ENCODE peak calls at places on chromosomes 6 and 20, in four cellular contexts. L is GM12878, H is HepG2, M is K562. N is an unnamed sample.

GRCh38 chr6:16523550-16524379 is 237.5 kb downstream of the ATXN1 start:
- DNase-seq in M (no peak), H (no peak), L (no peak), N (no peak)

GRCh38 chr6:107700016-107700335 is 124.1 kb downstream of the SCML4 start:
- DNase-seq in M (no peak), H (no peak), L (no peak), N (no peak)

GRCh38 chr20:112396-112795 is 24.9 kb downstream of the DEFB125 start:
- DNase-seq in L (no peak), M (no peak), H (no peak), N (no peak)

GRCh38 chr6:164640946-164641345 is 668.5 kb downstream of the C6orf118 start:
- DNase-seq in H (no peak), L (no peak), M (no peak), N (no peak)

GRCh38 chr6:128806274-128806673 is 76.7 kb upstream of the LAMA2 start:
- DNase-seq in M (no peak), L (no peak), H (no peak), N (no peak)

GRCh38 chr6:64280569-64280968 is 645.0 kb downstream of the PHF3 start:
- DNase-seq in L (no peak), H (peak; percentile 21), M (no peak), N (peak; percentile 6)

GRCh38 chr6:21811484-21811883 is 217.9 kb downstream of the SOX4 start:
- DNase-seq in H (no peak), M (no peak), L (no peak), N (no peak)

GRCh38 chr20:36544134-36545018 is 3.1 kb downstream of the MYL9 start:
- DNase-seq in L (no peak), M (no peak), H (no peak), N (no peak)

GRCh38 chr20:14012671-14013070 is 17.4 kb downstream of the MACROD2 start:
- DNase-seq in M (no peak), H (no peak), L (no peak), N (no peak)

GRCh38 chr6:151675746-151676459 is 131.6 kb upstream of the ESR1 start:
- DNase-seq in H (peak; percentile 64), M (peak; percentile 85), L (peak; percentile 11), N (peak; percentile 64)

GRCh38 chr20:48921883-48922867 is 664 bp downstream of the ARFGEF2 start:
- DNase-seq in M (peak; percentile 84), L (no peak), H (peak; percentile 67), N (peak; percentile 85)

GRCh38 chr6:155154158-155154830 is 109.5 kb upstream of the CLDN20 start:
- DNase-seq in L (no peak), M (peak; percentile 69), H (peak; percentile 30), N (peak; percentile 84)

GRCh38 chr6:121925024-121925423 is 474.4 kb upstream of the HSF2 start:
- DNase-seq in H (no peak), L (no peak), M (no peak), N (no peak)

GRCh38 chr6:149246691-149247384 is 70.7 kb upstream of the TAB2 start:
- DNase-seq in H (no peak), M (no peak), L (peak; percentile 66), N (no peak)

GRCh38 chr20:5822569-5822968 is 72.4 kb downstream of the SHLD1 start:
- DNase-seq in H (no peak), L (no peak), M (no peak), N (no peak)

GRCh38 chr6:16305246-16305725 is 66.9 kb downstream of the GMPR start:
- DNase-seq in M (no peak), H (peak; percentile 88), L (peak; percentile 83), N (no peak)

GRCh38 chr6:114342086-114342825 is 567 bp downstream of the HS3ST5 start:
- DNase-seq in L (no peak), H (no peak), M (no peak), N (peak; percentile 73)

GRCh38 chr6:131982740-131983259 is 31.6 kb upstream of the CCN2 start:
- DNase-seq in L (no peak), H (no peak), M (no peak), N (no peak)

GRCh38 chr6:157244780-157245179 is 78.5 kb downstream of the TMEM242 start:
- DNase-seq in M (no peak), L (no peak), H (no peak), N (no peak)

GRCh38 chr6:72865467-72865866 is 243.6 kb downstream of the KCNQ5 start:
- DNase-seq in L (no peak), H (no peak), M (no peak), N (no peak)

GRCh38 chr6:41036601-41037000 is 2.4 kb downstream of the UNC5CL start:
- DNase-seq in M (no peak), L (no peak), H (no peak), N (no peak)

GRCh38 chr20:63027425-63028389 is 20.9 kb upstream of the BHLHE23 start:
- DNase-seq in L (no peak), M (no peak), H (no peak), N (peak; percentile 76)

GRCh38 chr6:41637179-41638001 is 878 bp upstream of the MDFI start:
- DNase-seq in M (no peak), H (no peak), L (no peak), N (peak; percentile 71)

GRCh38 chr6:31622678-31623077 is 2.2 kb downstream of the PRRC2A start:
- DNase-seq in H (no peak), L (no peak), M (no peak), N (peak; percentile 10)

GRCh38 chr6:117397536-117398227 is 28.1 kb downstream of the ROS1 start:
- DNase-seq in M (no peak), L (no peak), H (no peak), N (no peak)

GRCh38 chr6:167543602-167544506 is 219.0 kb downstream of the TTLL2 start:
- DNase-seq in M (no peak), H (no peak), L (no peak), N (no peak)

GRCh38 chr6:80181352-80182081 is 75.0 kb downstream of the BCKDHB start:
- DNase-seq in L (no peak), M (no peak), H (no peak), N (no peak)

GRCh38 chr6:117463762-117464665 is 18.5 kb upstream of the DCBLD1 start:
- DNase-seq in H (no peak), M (no peak), L (no peak), N (no peak)

GRCh38 chr20:16898433-16898832 is 150.3 kb downstream of the OTOR start:
- DNase-seq in M (no peak), L (no peak), H (no peak), N (no peak)

GRCh38 chr20:21173496-21174025 is 47.7 kb downstream of the KIZ start:
- DNase-seq in H (no peak), M (no peak), L (no peak), N (no peak)

GRCh38 chr20:44861547-44862006 is 23.9 kb upstream of the YWHAB start:
- DNase-seq in M (no peak), H (no peak), L (no peak), N (no peak)

GRCh38 chr6:169456840-169457239 is 203.2 kb upstream of the THBS2 start:
- DNase-seq in M (no peak), H (no peak), L (no peak), N (no peak)

GRCh38 chr6:51289041-51289440 is 470.4 kb downstream of the TFAP2B start:
- DNase-seq in H (no peak), M (no peak), L (no peak), N (no peak)

GRCh38 chr6:122789862-122790739 is 1.0 kb downstream of the SMPDL3A start:
- DNase-seq in M (peak; percentile 18), H (no peak), L (no peak), N (peak; percentile 34)

GRCh38 chr6:16698988-16699868 is 62.0 kb downstream of the ATXN1 start:
- DNase-seq in M (no peak), L (no peak), H (peak; percentile 94), N (no peak)

GRCh38 chr6:6148192-6148815 is 141.6 kb upstream of the NRN1 start:
- DNase-seq in L (no peak), H (no peak), M (no peak), N (no peak)

GRCh38 chr20:35648836-35649235 is 15.9 kb downstream of the CPNE1 start:
- DNase-seq in H (no peak), L (no peak), M (no peak), N (no peak)

GRCh38 chr6:15077006-15077405 is 168.9 kb upstream of the JARID2 start:
- DNase-seq in H (no peak), L (no peak), M (no peak), N (no peak)

GRCh38 chr6:38636027-38636426 is 3.7 kb downstream of the BTBD9 start:
- DNase-seq in L (no peak), H (no peak), M (no peak), N (no peak)
- TF ChIP-seq EP300 in L (no peak), H (no peak), M (no peak), N (no peak)

DNA sequence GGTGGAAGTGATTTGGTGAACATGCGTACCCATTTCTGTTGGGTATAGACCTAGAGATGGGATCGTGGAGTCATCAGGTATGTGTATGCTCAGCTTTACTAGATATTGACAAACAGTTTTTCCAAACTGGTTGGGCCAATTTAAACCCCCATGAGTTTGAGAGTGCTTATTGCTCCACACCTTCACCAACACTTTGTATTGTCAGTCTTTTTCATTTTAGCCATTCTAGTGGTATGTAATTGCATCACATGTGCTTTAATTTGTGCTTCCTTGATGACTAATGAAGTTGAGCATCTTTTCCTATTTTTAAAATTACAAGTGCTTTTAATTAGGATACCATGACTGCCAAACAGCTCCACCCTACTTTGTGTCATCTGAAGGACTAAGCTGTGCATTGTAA is 158.9 kb upstream of the AKIRIN2 start:
- DNase-seq in L (no peak), H (no peak), M (no peak), N (no peak)
- TF ChIP-seq NFIC in L (no peak), H (no peak), M (no peak), N (no peak)

DNA sequence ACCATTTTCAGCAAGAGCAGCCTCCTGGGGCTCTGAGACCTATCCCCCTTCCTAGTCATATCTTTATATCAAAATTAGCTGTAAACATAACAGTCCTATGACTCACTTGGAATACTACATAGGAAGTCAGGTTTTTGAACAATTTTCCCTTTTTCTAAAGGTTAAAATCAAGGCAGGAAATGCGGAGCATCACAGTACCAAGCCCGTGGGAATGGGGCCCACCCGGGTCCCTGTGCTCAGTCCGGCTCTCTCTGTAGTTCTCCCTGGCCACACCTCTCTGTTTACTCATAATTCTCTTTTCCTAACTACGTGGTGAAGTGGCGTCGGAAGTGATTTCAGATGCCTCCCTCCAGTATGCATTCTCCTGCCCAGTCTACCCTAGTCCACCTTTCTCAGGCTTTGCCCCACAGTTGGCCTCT is 109.7 kb upstream of the TMEM170B start:
- DNase-seq in M (no peak), L (no peak), H (peak; percentile 55), N (no peak)
- TF ChIP-seq REST in M (no peak), L (no peak), H (no peak), N (no peak)

DNA sequence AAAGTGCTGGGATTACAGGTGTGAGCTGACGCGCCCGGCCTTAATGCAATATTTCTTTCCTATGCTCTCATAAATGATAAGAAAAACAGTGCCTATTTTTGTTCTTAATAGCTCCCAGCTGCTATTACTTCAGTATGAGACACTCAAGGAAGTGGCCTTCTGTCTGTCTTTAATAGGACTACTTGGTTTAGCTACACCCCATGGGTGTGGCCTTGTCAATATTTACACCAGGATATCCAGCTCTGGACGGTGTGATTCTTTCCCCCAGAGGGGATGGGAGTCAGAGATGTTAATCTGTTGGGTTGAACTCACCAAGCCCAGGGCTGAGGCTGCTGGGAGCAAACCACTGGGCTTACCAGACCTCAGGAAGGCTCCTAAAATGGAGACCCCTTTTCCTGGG is 134.2 kb downstream of the CEP57L1 start:
- DNase-seq in L (no peak), M (peak; percentile 40), H (no peak), N (no peak)
- TF ChIP-seq EP300 in L (no peak), M (no peak), H (no peak), N (no peak)

GRCh38 chr20:42556575-42556974 is 633.1 kb downstream of the PTPRT start:
- DNase-seq in L (no peak), M (no peak), H (no peak), N (no peak)

GRCh38 chr20:42549496-42549895 is 640.2 kb downstream of the PTPRT start:
- DNase-seq in L (no peak), M (no peak), H (no peak), N (no peak)

GRCh38 chr20:42553374-42553773 is 636.3 kb downstream of the PTPRT start:
- DNase-seq in H (no peak), L (no peak), M (no peak), N (no peak)
- TF ChIP-seq NFIC in H (no peak), L (no peak), M (no peak), N (no peak)